ENCODE peak calls at places on chromosome 11, in eight cellular contexts. F is prostate gland, X is GM12891, I is H1, U is stomach, R is upper lobe of left lung, L is HCT116, Y is sigmoid colon. W is an unnamed sample.

GRCh38 chr11:75280770-75281468 is 40.3 kb downstream of the TPBGL start:
- DNase-seq in F (no peak), X (no peak), I (no peak), U (no peak), R (no peak), L (no peak), Y (peak), W (no peak)

GRCh38 chr11:120281161-120281795 is 41.3 kb downstream of the POU2F3 start:
- DNase-seq in F (no peak), X (no peak), I (no peak), U (no peak), R (no peak), L (no peak), Y (no peak), W (no peak)

GRCh38 chr11:70899616-70900015 is 352.8 kb downstream of the SHANK2 start:
- DNase-seq in F (no peak), X (no peak), I (no peak), U (no peak), R (no peak), L (no peak), Y (no peak), W (no peak)

GRCh38 chr11:46686886-46687810 is 13.3 kb downstream of the ARHGAP1 start:
- DNase-seq in F (peak), X (no peak), I (no peak), U (no peak), R (no peak), L (no peak), Y (no peak), W (no peak)

GRCh38 chr11:78595431-78596130 is 20.9 kb upstream of the NARS2 start:
- DNase-seq in F (no peak), X (no peak), I (no peak), U (no peak), R (no peak), L (no peak), Y (no peak), W (no peak)

GRCh38 chr11:128341280-128341679 is 246.1 kb downstream of the ETS1 start:
- DNase-seq in F (no peak), X (no peak), I (no peak), U (no peak), R (no peak), L (no peak), Y (no peak), W (no peak)

GRCh38 chr11:57387284-57388030 is 3.0 kb downstream of the PRG2 start:
- DNase-seq in F (no peak), X (no peak), I (no peak), U (no peak), R (no peak), L (no peak), Y (no peak), W (no peak)

GRCh38 chr11:62508336-62509058 is 38.1 kb downstream of the AHNAK start:
- DNase-seq in F (peak), X (no peak), I (peak), U (peak), R (peak), L (peak), Y (peak), W (no peak)

GRCh38 chr11:127470485-127470884 is 469.9 kb upstream of the KIRREL3 start:
- DNase-seq in F (no peak), X (no peak), I (peak), U (no peak), R (no peak), L (no peak), Y (no peak), W (no peak)

GRCh38 chr11:94193288-94193687 is 64.6 kb downstream of the PANX1 start:
- DNase-seq in F (no peak), X (no peak), I (no peak), U (no peak), R (no peak), L (no peak), Y (no peak), W (no peak)

GRCh38 chr11:134512791-134513538 is 100.9 kb upstream of the B3GAT1 start:
- DNase-seq in F (no peak), X (no peak), I (no peak), U (peak), R (peak), L (no peak), Y (peak), W (no peak)

GRCh38 chr11:86212212-86212611 is 32.3 kb upstream of the EED start:
- DNase-seq in F (no peak), X (no peak), I (no peak), U (no peak), R (no peak), L (no peak), Y (no peak), W (no peak)

GRCh38 chr11:115364892-115365291 is 139.3 kb downstream of the CADM1 start:
- DNase-seq in F (no peak), X (no peak), I (no peak), U (no peak), R (no peak), L (no peak), Y (no peak), W (no peak)

DNA sequence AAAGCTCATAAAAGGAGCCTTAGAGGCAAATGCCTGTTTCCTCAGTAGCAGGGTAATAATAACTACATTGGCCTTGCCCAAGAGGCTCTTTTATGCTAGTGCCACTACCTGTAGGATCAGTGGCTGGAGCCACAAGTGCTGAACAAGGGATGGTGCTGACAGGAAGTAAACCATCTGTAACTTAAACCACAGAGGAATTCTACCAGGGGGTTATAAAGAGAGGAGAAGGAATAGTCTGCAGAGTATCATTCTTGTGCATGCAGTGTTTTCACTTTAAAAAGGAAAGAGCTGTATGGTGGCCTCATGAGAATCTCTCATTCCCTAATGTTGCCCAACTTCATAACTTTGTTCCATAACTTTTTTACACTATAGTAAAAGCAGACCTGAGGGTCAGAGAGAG is 168.1 kb downstream of the DBX1 start:
- DNase-seq in F (no peak), X (no peak), I (no peak), U (no peak), R (no peak), L (no peak), Y (no peak), W (no peak)
- TF ChIP-seq POLR2A in F (no peak), X (no peak), I (no peak), U (no peak), R (no peak), L (no peak), Y (no peak), W (no peak)

DNA sequence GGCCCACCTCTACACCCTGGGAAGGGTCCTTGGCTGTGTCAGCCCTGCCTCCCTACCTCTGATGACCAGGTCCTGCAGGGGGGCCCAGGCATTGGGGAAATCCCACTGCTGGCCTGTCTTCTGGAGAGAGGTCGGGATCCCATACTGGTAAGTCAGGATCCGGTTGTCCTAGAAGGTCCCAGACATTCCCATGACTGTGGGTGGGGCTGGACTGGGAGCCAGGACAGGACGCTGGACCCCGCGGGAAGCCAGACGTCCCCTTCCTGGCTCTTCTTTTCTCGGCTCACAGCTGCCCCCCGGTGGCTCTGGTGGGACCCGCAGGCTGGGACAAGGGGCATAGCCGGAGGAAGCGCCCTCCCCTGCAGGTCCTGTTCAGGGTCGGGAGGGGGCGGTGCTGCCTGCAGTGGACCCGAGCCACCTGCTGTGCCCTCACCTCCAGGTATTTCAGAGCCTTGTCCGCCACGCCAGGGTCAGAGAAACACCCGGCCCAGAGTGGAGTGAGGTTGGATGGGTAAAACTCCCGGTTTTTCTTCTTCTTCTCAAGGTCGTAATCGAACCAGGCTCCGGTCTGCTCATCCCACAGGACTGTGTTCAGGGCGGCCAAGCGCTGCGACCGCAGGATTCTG is 20.0 kb downstream of the TREH start:
- DNase-seq in F (peak), X (peak), I (peak), U (peak), R (peak), L (peak), Y (peak), W (peak)
- TF ChIP-seq POLR2AphosphoS5 in F (peak), X (no peak), I (peak), U (peak), R (peak), L (peak), Y (peak), W (no peak)

DNA sequence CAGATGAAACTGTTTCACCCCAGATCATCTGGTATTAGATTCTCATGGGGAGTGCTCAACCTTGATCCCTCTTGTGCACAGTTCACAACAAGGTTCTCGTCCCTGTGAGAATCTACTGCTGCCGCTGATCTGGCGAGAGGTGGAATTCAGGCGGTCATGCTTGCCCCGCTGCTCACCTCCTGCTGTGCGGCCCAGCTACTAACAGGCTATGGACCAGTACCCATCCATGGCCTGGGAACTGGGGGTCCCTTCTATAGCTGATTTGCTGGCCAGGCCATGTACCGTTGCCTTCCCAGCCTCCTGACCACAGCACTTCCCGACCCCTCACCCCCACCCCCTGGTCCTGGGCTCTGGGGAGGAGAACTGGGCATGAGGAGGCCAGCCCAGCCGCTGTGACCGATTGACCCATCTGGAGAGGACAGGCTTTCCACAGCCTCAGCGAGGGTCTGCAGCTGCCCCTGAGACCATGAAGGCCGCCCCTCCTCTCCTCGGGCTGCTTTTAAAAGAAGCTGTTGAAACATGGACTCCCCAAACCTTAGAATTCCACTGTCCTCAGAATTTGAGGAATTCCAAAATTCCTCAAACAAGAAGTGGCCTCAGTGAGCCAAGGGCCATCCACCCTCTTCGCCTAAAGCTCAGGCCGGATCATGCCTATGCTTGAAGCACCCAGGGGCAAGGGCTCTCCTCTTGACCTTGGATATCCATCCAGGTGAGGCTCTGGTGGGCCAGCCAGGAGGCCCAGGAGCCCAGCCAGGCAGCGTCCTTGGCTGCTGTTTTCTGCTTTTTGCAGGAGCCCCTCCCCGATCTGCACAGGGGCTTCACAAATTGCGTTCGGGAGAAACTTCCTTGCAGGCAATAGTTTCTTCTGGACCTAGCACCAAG is 2.4 kb downstream of the PHLDA2 start:
- DNase-seq in F (no peak), X (no peak), I (no peak), U (no peak), R (no peak), L (no peak), Y (no peak), W (no peak)
- TF ChIP-seq POLR2A in F (no peak), X (no peak), I (no peak), U (no peak), R (no peak), L (peak), Y (no peak), W (no peak)

DNA sequence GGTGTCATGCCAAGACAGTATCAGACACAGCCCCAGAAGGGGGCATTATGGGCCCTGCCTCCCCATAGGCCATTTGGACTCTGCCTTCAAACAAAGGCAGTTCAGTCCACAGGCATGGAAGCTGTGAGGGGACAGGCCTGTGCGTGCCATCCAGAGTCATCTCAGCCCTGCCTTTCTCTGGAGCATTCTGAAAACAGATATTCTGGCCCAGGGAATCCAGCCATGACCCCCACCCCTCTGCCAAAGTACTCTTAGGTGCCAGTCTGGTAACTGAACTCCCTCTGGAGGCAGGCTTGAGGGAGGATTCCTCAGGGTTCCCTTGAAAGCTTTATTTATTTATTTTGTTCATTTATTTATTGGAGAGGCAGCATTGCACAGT is 14.6 kb downstream of the IL10RA start:
- DNase-seq in F (no peak), X (no peak), I (no peak), U (no peak), R (no peak), L (no peak), Y (no peak), W (no peak)
- TF ChIP-seq POLR2AphosphoS5 in F (no peak), X (no peak), I (no peak), U (no peak), R (no peak), L (no peak), Y (no peak), W (no peak)

GRCh38 chr11:64751580-64751979 is 7.6 kb upstream of the RASGRP2 start:
- DNase-seq in F (no peak), X (no peak), I (no peak), U (no peak), R (no peak), L (no peak), Y (peak), W (no peak)
- TF ChIP-seq POLR2A in F (no peak), X (no peak), I (no peak), U (no peak), R (no peak), L (no peak), Y (no peak), W (no peak)

W was measured in GM12892.